ENCODE peak calls at places on chromosomes 7 and 10, in ten cellular contexts. W is WTC11, V is upper lobe of right lung, G is cardiac muscle cell, Y is fibroblast of lung, R is GM10248, S is retinal pigment epithelial cell, A is H9, H is AG09319, C is coronary artery. L is an unnamed sample.

GRCh38 chr10:18582803-18583202 is 68.6 kb downstream of the NSUN6 start:
- DNase-seq in V (no peak), R (no peak), W (no peak), C (no peak), A (no peak), S (no peak), H (no peak), Y (no peak), G (peak), L (no peak)

GRCh38 chr10:24556746-24557742 is 166.6 kb downstream of the ARHGAP21 start:
- DNase-seq in Y (peak), R (peak), W (no peak), C (no peak), A (peak), H (peak), S (peak), G (peak), V (no peak), L (peak)

GRCh38 chr10:21336476-21337170 is 188.9 kb downstream of the SKIDA1 start:
- DNase-seq in A (peak), C (no peak), S (peak), R (no peak), W (peak), H (peak), G (peak), V (no peak), Y (peak), L (no peak)

GRCh38 chr7:41403291-41403690 is 299.6 kb downstream of the INHBA start:
- DNase-seq in Y (no peak), C (no peak), S (no peak), R (no peak), A (no peak), V (no peak), G (no peak), H (no peak), W (no peak), L (no peak)

GRCh38 chr10:51472154-51472553 is 227.2 kb downstream of the CSTF2T start:
- DNase-seq in V (no peak), Y (no peak), W (no peak), S (no peak), R (no peak), C (no peak), G (no peak), A (no peak), H (no peak), L (no peak)

GRCh38 chr7:50954245-50954644 is 171.5 kb upstream of the GRB10 start:
- DNase-seq in R (no peak), G (no peak), S (no peak), W (no peak), C (no peak), H (no peak), Y (no peak), V (no peak), A (no peak), L (no peak)

GRCh38 chr10:47290338-47290737 is 9.7 kb upstream of the GDF10 start:
- DNase-seq in C (peak), R (no peak), H (no peak), Y (no peak), A (peak), S (no peak), G (no peak), W (no peak), V (no peak), L (no peak)

GRCh38 chr10:61847640-61848039 is 53.9 kb upstream of the ARID5B start:
- DNase-seq in Y (no peak), H (no peak), R (no peak), C (no peak), S (no peak), W (no peak), G (no peak), V (no peak), A (no peak), L (no peak)

GRCh38 chr10:75851946-75852345 is 420.5 kb downstream of the LRMDA start:
- DNase-seq in H (no peak), R (no peak), A (no peak), W (no peak), G (no peak), S (no peak), C (no peak), V (no peak), Y (no peak), L (no peak)

GRCh38 chr10:13701157-13701919 is 114.6 kb downstream of the PRPF18 start:
- DNase-seq in C (no peak), A (no peak), V (peak), W (no peak), G (no peak), R (no peak), H (no peak), Y (no peak), S (no peak), L (no peak)

GRCh38 chr7:88597941-88598425 is 161.5 kb upstream of the ZNF804B start:
- DNase-seq in S (no peak), W (no peak), G (no peak), A (no peak), V (no peak), C (no peak), H (no peak), Y (no peak), R (no peak), L (no peak)

GRCh38 chr7:118006979-118007378 is 133.7 kb upstream of the CTTNBP2 start:
- DNase-seq in R (no peak), S (no peak), A (no peak), W (no peak), H (no peak), G (no peak), V (no peak), C (no peak), Y (no peak), L (no peak)

GRCh38 chr7:49486974-49487919 is 286.2 kb upstream of the VWC2 start:
- DNase-seq in V (no peak), H (no peak), A (no peak), G (no peak), W (no peak), R (no peak), C (no peak), S (no peak), Y (no peak), L (no peak)

GRCh38 chr7:91892821-91893340 is 12.4 kb upstream of the MTERF1 start:
- DNase-seq in Y (no peak), R (no peak), H (no peak), S (peak), V (no peak), G (no peak), A (no peak), C (no peak), W (no peak), L (no peak)

GRCh38 chr10:64733980-64734379 is 1212.8 kb downstream of the REEP3 start:
- DNase-seq in H (no peak), R (peak), V (no peak), S (no peak), A (no peak), G (peak), C (no peak), Y (peak), W (peak), L (peak)

GRCh38 chr7:143492799-143493568 is 15.3 kb downstream of the TAS2R41 start:
- DNase-seq in H (no peak), Y (no peak), S (no peak), A (no peak), C (no peak), R (no peak), W (no peak), V (no peak), G (no peak), L (no peak)

GRCh38 chr10:33492914-33493313 is 158.4 kb upstream of the NRP1 start:
- DNase-seq in S (no peak), H (no peak), Y (peak), A (no peak), W (no peak), R (no peak), G (no peak), V (no peak), C (no peak), L (no peak)

DNA sequence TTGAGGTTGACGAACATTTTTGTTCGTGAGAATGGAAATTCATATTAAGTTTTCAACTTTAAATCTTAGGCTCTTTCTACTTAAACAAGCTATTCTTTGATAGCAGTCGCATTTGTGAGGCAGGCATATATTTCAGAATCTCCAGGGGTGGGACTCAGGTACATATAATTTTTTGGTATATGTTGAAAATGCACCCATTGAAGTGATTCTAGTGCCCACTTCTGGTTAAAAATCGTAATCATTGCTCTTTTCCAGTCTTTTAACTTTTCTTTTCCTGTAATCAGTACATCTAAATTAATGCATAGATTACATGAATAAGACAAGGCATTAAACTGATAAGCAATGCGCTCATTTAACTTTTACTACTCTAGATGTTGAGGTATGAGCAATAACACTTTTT is 67.8 kb downstream of the ZNRF2 start:
- DNase-seq in S (no peak), Y (no peak), H (no peak), R (no peak), G (no peak), V (no peak), W (no peak), C (no peak), A (no peak), L (no peak)
- TF ChIP-seq CTCF in S (no peak), Y (no peak), H (no peak), R (peak), G (no peak), V (no peak), W (no peak), C (no peak), A (no peak), L (no peak)

GRCh38 chr10:124916585-124917167 is 25.2 kb upstream of the ZRANB1 start:
- DNase-seq in S (peak), V (peak), A (peak), H (peak), R (peak), Y (peak), W (peak), G (peak), C (peak), L (peak)
- TF ChIP-seq CTCF in S (no peak), V (no peak), A (no peak), H (no peak), R (no peak), Y (no peak), W (no peak), G (no peak), C (no peak), L (no peak)

GRCh38 chr10:58258977-58259692 is 8.6 kb downstream of the IPMK start:
- DNase-seq in W (no peak), C (no peak), V (no peak), A (no peak), R (no peak), Y (no peak), S (no peak), H (no peak), G (no peak), L (no peak)
- TF ChIP-seq CTCF in W (no peak), C (no peak), V (no peak), A (peak), R (no peak), Y (no peak), S (peak), H (no peak), G (no peak), L (peak)

DNA sequence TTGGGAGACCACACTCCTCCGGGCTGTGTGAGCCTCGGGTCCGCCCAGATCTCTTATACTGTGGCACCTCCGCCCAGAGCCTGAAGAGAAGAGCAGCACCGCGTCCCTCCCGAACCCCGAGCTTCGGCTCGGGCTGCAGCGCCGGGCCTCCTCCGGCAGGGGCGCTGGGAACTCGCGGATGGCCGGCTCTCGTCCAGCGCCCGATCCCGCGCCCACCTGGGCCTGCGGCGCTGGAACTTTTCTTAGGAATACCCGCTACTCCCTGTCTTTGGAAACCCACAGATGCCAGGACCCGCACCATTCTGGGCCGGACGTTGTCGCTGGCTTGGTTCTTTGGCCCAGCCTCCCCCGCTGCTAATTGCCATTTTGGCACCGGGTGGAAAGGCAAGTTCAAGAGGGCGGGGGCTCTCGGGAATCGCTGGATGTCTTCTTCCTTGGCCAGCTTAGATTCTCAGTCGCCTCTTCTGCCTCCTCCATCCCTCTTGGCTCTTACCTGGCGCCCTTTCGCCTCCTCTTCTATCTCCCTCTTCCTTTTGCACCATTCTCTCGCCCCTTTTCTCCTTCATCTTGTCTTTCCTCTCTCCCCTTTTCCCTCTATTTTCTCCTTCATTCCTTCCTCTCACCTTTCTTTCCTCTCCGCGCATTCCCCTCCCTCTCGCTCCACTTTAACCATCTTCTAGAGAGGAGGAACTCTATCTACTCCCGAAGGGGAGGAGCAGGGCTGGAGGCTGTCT is 2.1 kb upstream of the SORCS3 start:
- DNase-seq in A (peak), V (no peak), Y (no peak), C (no peak), W (peak), G (peak), S (no peak), R (no peak), H (no peak), L (peak)
- TF ChIP-seq CTCF in A (peak), V (peak), Y (peak), C (no peak), W (peak), G (peak), S (peak), R (no peak), H (no peak), L (peak)

DNA sequence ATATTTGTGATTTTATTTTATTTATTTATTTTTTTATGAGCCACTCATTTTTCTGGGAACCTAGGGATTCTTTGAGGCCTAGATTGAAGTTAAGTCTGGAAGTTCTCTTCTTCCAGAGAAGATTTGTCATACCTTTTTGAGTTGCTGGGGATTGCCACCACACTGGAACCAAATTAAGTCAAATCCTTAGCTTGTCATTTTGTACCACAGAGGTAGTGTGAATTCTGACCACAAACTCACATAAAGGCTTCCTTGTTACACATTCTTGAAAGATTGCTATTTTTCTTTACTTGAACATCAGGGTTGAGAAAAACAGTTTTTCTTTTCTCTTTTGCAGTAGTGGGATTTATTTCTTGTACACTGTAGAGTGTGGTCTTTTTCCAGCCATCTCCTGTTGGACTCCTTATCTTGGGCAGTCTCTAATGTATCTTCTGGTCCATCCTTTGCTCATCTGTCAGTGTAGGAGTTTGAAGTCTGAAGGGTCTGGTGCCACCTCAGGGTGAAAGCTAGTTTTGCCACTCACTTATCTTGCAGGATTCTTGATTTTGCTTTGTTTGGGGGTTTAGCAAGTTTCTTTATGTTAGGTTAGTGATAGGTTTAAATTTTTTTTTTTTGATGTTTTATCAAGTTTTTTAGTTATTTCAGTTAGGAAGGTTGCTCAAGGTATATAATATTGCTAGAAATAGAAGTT is 24.8 kb downstream of the PCBD1 start:
- DNase-seq in W (no peak), A (no peak), V (no peak), Y (no peak), H (no peak), G (no peak), C (no peak), R (no peak), S (no peak), L (no peak)
- TF ChIP-seq CTCF in W (no peak), A (peak), V (no peak), Y (no peak), H (no peak), G (no peak), C (no peak), R (no peak), S (no peak), L (no peak)

GRCh38 chr10:80458638-80459037 is 4.5 kb downstream of the TSPAN14 start:
- DNase-seq in H (no peak), S (no peak), V (no peak), W (no peak), R (no peak), C (no peak), G (no peak), Y (no peak), A (no peak), L (no peak)

GRCh38 chr10:80458263-80458625 is 4.1 kb downstream of the TSPAN14 start:
- DNase-seq in V (no peak), Y (no peak), S (no peak), W (no peak), H (no peak), R (no peak), G (no peak), C (no peak), A (no peak), L (no peak)

GRCh38 chr10:80459047-80459865 is 5.1 kb downstream of the TSPAN14 start:
- DNase-seq in A (peak), Y (peak), V (peak), S (no peak), R (peak), C (no peak), G (no peak), W (peak), H (peak), L (no peak)

GRCh38 chr10:80455461-80456345 is 1.6 kb downstream of the TSPAN14 start:
- DNase-seq in H (no peak), C (no peak), W (no peak), G (no peak), A (no peak), S (no peak), R (no peak), Y (no peak), V (no peak), L (no peak)

DNA sequence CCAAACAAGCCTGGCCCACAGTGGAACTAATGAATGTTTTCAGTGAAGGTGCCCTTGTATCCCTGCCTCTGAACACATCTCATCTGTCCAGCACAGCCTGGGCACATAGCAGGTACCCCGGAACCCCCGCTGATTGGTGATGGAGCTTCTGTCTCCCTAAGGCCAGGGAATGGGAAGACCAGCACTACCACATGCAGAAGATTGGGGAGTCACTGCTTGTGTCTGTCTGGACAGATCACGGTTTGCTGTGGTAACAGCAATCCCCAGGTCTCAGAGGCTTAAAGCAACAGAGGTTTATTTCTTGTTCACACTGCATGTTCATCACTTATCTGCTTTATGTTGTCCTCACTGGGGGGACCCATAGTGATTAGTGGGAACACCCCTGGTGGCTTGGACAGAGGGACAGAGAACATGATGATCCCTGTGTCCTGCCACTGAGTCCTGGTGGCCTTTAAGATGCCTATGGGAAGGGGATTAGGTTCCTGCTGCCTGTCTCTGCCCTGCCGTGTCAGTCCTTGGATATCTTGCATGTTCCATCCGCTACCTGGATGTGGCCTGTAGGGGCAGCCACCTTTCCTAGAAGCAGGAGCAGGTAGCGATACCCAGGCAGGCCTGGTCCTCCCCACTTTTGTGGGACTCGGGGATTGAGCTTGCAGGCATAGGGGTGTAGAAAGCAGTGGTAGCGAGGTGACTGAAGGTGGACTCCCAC is 3.6 kb downstream of the TSPAN14 start:
- DNase-seq in V (no peak), S (no peak), R (no peak), C (no peak), Y (no peak), H (no peak), A (peak), G (no peak), W (peak), L (no peak)
- TF ChIP-seq CTCF in V (no peak), S (peak), R (no peak), C (no peak), Y (no peak), H (no peak), A (peak), G (no peak), W (no peak), L (peak)

DNA sequence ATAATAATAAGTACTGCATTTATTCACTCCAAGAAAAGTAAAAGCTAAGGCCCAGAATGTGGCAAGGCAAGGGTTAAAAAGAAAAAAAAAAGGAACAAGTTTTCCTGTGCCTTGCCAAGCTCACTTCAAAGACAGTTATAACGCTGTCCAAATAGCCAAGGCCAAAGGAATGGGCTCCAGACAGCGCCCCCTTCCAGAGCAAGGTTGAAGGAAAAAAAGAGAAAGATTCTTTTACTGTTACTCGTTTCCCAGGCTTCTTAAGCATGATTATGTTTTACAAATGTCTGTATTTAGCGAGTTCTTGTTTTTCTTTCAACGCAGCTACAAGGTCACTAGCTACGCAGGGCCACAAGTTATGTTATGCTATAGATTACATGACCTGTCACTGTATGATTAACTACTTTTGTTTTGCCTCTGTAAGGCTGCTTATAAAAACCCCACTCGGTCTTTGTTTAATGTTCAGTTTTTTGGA is 9.1 kb upstream of the EIF4H start:
- DNase-seq in V (no peak), G (peak), S (no peak), H (no peak), Y (peak), C (no peak), A (peak), R (no peak), W (peak), L (no peak)
- TF ChIP-seq CTCF in V (peak), G (peak), S (peak), H (peak), Y (peak), C (no peak), A (peak), R (peak), W (no peak), L (peak)

GRCh38 chr10:124534231-124534798 is 72.7 kb downstream of the LHPP start:
- DNase-seq in V (no peak), H (no peak), W (peak), R (no peak), S (no peak), C (no peak), Y (peak), G (peak), A (peak), L (no peak)
- TF ChIP-seq CTCF in V (peak), H (no peak), W (no peak), R (peak), S (peak), C (no peak), Y (no peak), G (peak), A (peak), L (peak)

GRCh38 chr10:70758757-70759514 is 26.2 kb downstream of the TBATA start:
- DNase-seq in S (peak), W (peak), H (peak), V (peak), C (no peak), G (peak), Y (peak), R (peak), A (peak), L (peak)

GRCh38 chr10:70760271-70760787 is 24.8 kb downstream of the TBATA start:
- DNase-seq in W (no peak), H (no peak), Y (no peak), V (no peak), S (no peak), A (no peak), G (no peak), C (no peak), R (no peak), L (no peak)

GRCh38 chr10:70757856-70758255 is 27.3 kb downstream of the TBATA start:
- DNase-seq in V (peak), S (no peak), G (no peak), Y (no peak), H (no peak), R (no peak), C (no peak), A (no peak), W (no peak), L (no peak)

GRCh38 chr10:70761031-70761601 is 24.1 kb downstream of the TBATA start:
- DNase-seq in V (no peak), Y (peak), A (peak), S (no peak), G (peak), C (no peak), W (peak), R (no peak), H (no peak), L (no peak)

GRCh38 chr10:70759769-70760168 is 25.4 kb downstream of the TBATA start:
- DNase-seq in S (no peak), Y (no peak), A (no peak), H (no peak), C (no peak), R (no peak), W (no peak), V (peak), G (no peak), L (no peak)
- TF ChIP-seq CTCF in S (no peak), Y (no peak), A (no peak), H (no peak), C (no peak), R (no peak), W (no peak), V (no peak), G (no peak), L (no peak)

L was measured in neural crest cell.